ENCODE peak calls at places on chromosomes 1 and 21, in seven cellular contexts. One of them, this sample, is unnamed.

GRCh38 chr1:34924759-34925555 is 4.5 kb downstream of the DLGAP3 start:
- DNase-seq in NCI-H2081: no peak
- DNase-seq in dorsolateral prefrontal cortex: no peak
- DNase-seq in body of pancreas: peak; percentile 56
- DNase-seq in activated CD8-positive, alpha-beta memory T cell treated with anti-CD3 and anti-CD28 coated beads, Interleukin-2, amount 10 ng/mL, durations not matched to agents 7 days and 5 days: peak; percentile 69
- DNase-seq in MM.1S: peak; percentile 59
- DNase-seq in SHP77: no peak
- DNase-seq in this sample: peak; percentile 59

GRCh38 chr1:248837045-248837793 is 805 bp upstream of the ZNF672 start:
- DNase-seq in MM.1S: no peak
- DNase-seq in NCI-H2081: peak; percentile 52
- DNase-seq in dorsolateral prefrontal cortex: no peak
- DNase-seq in SHP77: peak; percentile 18
- DNase-seq in body of pancreas: peak; percentile 46
- DNase-seq in activated CD8-positive, alpha-beta memory T cell treated with anti-CD3 and anti-CD28 coated beads, Interleukin-2, amount 10 ng/mL, durations not matched to agents 7 days and 5 days: no peak
- DNase-seq in this sample: no peak

GRCh38 chr1:199859525-199859924 is 168.0 kb upstream of the NR5A2 start:
- DNase-seq in dorsolateral prefrontal cortex: no peak
- DNase-seq in MM.1S: no peak
- DNase-seq in activated CD8-positive, alpha-beta memory T cell treated with anti-CD3 and anti-CD28 coated beads, Interleukin-2, amount 10 ng/mL, durations not matched to agents 7 days and 5 days: no peak
- DNase-seq in body of pancreas: no peak
- DNase-seq in SHP77: no peak
- DNase-seq in NCI-H2081: no peak
- DNase-seq in this sample: no peak

GRCh38 chr1:44347280-44347679 is 7.8 kb downstream of the ERI3 start:
- DNase-seq in NCI-H2081: no peak
- DNase-seq in dorsolateral prefrontal cortex: no peak
- DNase-seq in body of pancreas: no peak
- DNase-seq in MM.1S: no peak
- DNase-seq in SHP77: no peak
- DNase-seq in activated CD8-positive, alpha-beta memory T cell treated with anti-CD3 and anti-CD28 coated beads, Interleukin-2, amount 10 ng/mL, durations not matched to agents 7 days and 5 days: no peak
- DNase-seq in this sample: no peak

GRCh38 chr1:42157667-42158066 is 4.5 kb downstream of the GUCA2B start:
- DNase-seq in MM.1S: no peak
- DNase-seq in dorsolateral prefrontal cortex: no peak
- DNase-seq in activated CD8-positive, alpha-beta memory T cell treated with anti-CD3 and anti-CD28 coated beads, Interleukin-2, amount 10 ng/mL, durations not matched to agents 7 days and 5 days: no peak
- DNase-seq in NCI-H2081: no peak
- DNase-seq in body of pancreas: no peak
- DNase-seq in SHP77: peak; percentile 81
- DNase-seq in this sample: no peak

GRCh38 chr1:227928811-227929375 is 18.8 kb downstream of the WNT9A start:
- DNase-seq in MM.1S: no peak
- DNase-seq in activated CD8-positive, alpha-beta memory T cell treated with anti-CD3 and anti-CD28 coated beads, Interleukin-2, amount 10 ng/mL, durations not matched to agents 7 days and 5 days: no peak
- DNase-seq in NCI-H2081: no peak
- DNase-seq in dorsolateral prefrontal cortex: no peak
- DNase-seq in SHP77: no peak
- DNase-seq in body of pancreas: no peak
- DNase-seq in this sample: no peak

GRCh38 chr1:243982451-243983018 is 68.5 kb upstream of the ZBTB18 start:
- DNase-seq in SHP77: no peak
- DNase-seq in NCI-H2081: no peak
- DNase-seq in dorsolateral prefrontal cortex: no peak
- DNase-seq in activated CD8-positive, alpha-beta memory T cell treated with anti-CD3 and anti-CD28 coated beads, Interleukin-2, amount 10 ng/mL, durations not matched to agents 7 days and 5 days: no peak
- DNase-seq in body of pancreas: no peak
- DNase-seq in MM.1S: no peak
- DNase-seq in this sample: no peak

GRCh38 chr1:205947024-205947423 is 3.8 kb upstream of the SLC26A9 start:
- DNase-seq in NCI-H2081: no peak
- DNase-seq in body of pancreas: peak; percentile 47
- DNase-seq in dorsolateral prefrontal cortex: no peak
- DNase-seq in SHP77: no peak
- DNase-seq in activated CD8-positive, alpha-beta memory T cell treated with anti-CD3 and anti-CD28 coated beads, Interleukin-2, amount 10 ng/mL, durations not matched to agents 7 days and 5 days: no peak
- DNase-seq in MM.1S: no peak
- DNase-seq in this sample: no peak

GRCh38 chr1:23722652-23723051 is 20.6 kb upstream of the ELOA start:
- DNase-seq in MM.1S: no peak
- DNase-seq in NCI-H2081: no peak
- DNase-seq in dorsolateral prefrontal cortex: no peak
- DNase-seq in activated CD8-positive, alpha-beta memory T cell treated with anti-CD3 and anti-CD28 coated beads, Interleukin-2, amount 10 ng/mL, durations not matched to agents 7 days and 5 days: no peak
- DNase-seq in SHP77: no peak
- DNase-seq in body of pancreas: no peak
- DNase-seq in this sample: no peak

GRCh38 chr1:19798486-19799232 is 1.1 kb downstream of the TMCO4 start:
- DNase-seq in NCI-H2081: no peak
- DNase-seq in body of pancreas: peak; percentile 19
- DNase-seq in SHP77: no peak
- DNase-seq in MM.1S: no peak
- DNase-seq in activated CD8-positive, alpha-beta memory T cell treated with anti-CD3 and anti-CD28 coated beads, Interleukin-2, amount 10 ng/mL, durations not matched to agents 7 days and 5 days: no peak
- DNase-seq in dorsolateral prefrontal cortex: no peak
- DNase-seq in this sample: no peak

GRCh38 chr21:22791986-22792560 is 1793.9 kb downstream of the NCAM2 start:
- DNase-seq in body of pancreas: peak; percentile 26
- DNase-seq in NCI-H2081: peak; percentile 49
- DNase-seq in activated CD8-positive, alpha-beta memory T cell treated with anti-CD3 and anti-CD28 coated beads, Interleukin-2, amount 10 ng/mL, durations not matched to agents 7 days and 5 days: no peak
- DNase-seq in SHP77: peak; percentile 39
- DNase-seq in MM.1S: peak; percentile 49
- DNase-seq in dorsolateral prefrontal cortex: peak; percentile 57
- DNase-seq in this sample: no peak

GRCh38 chr1:19734472-19734999 is 65.2 kb downstream of the TMCO4 start:
- DNase-seq in NCI-H2081: no peak
- DNase-seq in dorsolateral prefrontal cortex: peak; percentile 36
- DNase-seq in body of pancreas: peak; percentile 23
- DNase-seq in SHP77: no peak
- DNase-seq in MM.1S: no peak
- DNase-seq in activated CD8-positive, alpha-beta memory T cell treated with anti-CD3 and anti-CD28 coated beads, Interleukin-2, amount 10 ng/mL, durations not matched to agents 7 days and 5 days: no peak
- DNase-seq in this sample: no peak

GRCh38 chr1:202680586-202681352 is 29.5 kb downstream of the SYT2 start:
- DNase-seq in NCI-H2081: no peak
- DNase-seq in SHP77: no peak
- DNase-seq in dorsolateral prefrontal cortex: no peak
- DNase-seq in body of pancreas: no peak
- DNase-seq in MM.1S: no peak
- DNase-seq in activated CD8-positive, alpha-beta memory T cell treated with anti-CD3 and anti-CD28 coated beads, Interleukin-2, amount 10 ng/mL, durations not matched to agents 7 days and 5 days: no peak
- DNase-seq in this sample: no peak

GRCh38 chr1:209619696-209620483 is 32.3 kb downstream of the LAMB3 start:
- DNase-seq in SHP77: no peak
- DNase-seq in activated CD8-positive, alpha-beta memory T cell treated with anti-CD3 and anti-CD28 coated beads, Interleukin-2, amount 10 ng/mL, durations not matched to agents 7 days and 5 days: no peak
- DNase-seq in body of pancreas: no peak
- DNase-seq in MM.1S: no peak
- DNase-seq in dorsolateral prefrontal cortex: no peak
- DNase-seq in NCI-H2081: peak; percentile 73
- DNase-seq in this sample: no peak

GRCh38 chr1:112708002-112708448 is 1.1 kb upstream of the RHOC start:
- DNase-seq in NCI-H2081: no peak
- DNase-seq in activated CD8-positive, alpha-beta memory T cell treated with anti-CD3 and anti-CD28 coated beads, Interleukin-2, amount 10 ng/mL, durations not matched to agents 7 days and 5 days: no peak
- DNase-seq in dorsolateral prefrontal cortex: no peak
- DNase-seq in SHP77: no peak
- DNase-seq in body of pancreas: no peak
- DNase-seq in MM.1S: no peak
- DNase-seq in this sample: no peak

GRCh38 chr1:220884981-220885918 is 6.0 kb downstream of the HLX start:
- DNase-seq in body of pancreas: no peak
- DNase-seq in activated CD8-positive, alpha-beta memory T cell treated with anti-CD3 and anti-CD28 coated beads, Interleukin-2, amount 10 ng/mL, durations not matched to agents 7 days and 5 days: no peak
- DNase-seq in SHP77: no peak
- DNase-seq in dorsolateral prefrontal cortex: no peak
- DNase-seq in MM.1S: no peak
- DNase-seq in NCI-H2081: no peak
- DNase-seq in this sample: no peak

GRCh38 chr1:156750932-156751723 is at the start of gene HDGF:
- DNase-seq in SHP77: peak; percentile 44
- DNase-seq in MM.1S: peak; percentile 52
- DNase-seq in activated CD8-positive, alpha-beta memory T cell treated with anti-CD3 and anti-CD28 coated beads, Interleukin-2, amount 10 ng/mL, durations not matched to agents 7 days and 5 days: peak; percentile 62
- DNase-seq in body of pancreas: peak; percentile 68
- DNase-seq in NCI-H2081: peak; percentile 57
- DNase-seq in dorsolateral prefrontal cortex: peak; percentile 33
- DNase-seq in this sample: peak; percentile 45

GRCh38 chr1:175830500-175830899 is 87.1 kb upstream of the TNR start:
- DNase-seq in NCI-H2081: no peak
- DNase-seq in dorsolateral prefrontal cortex: no peak
- DNase-seq in body of pancreas: no peak
- DNase-seq in MM.1S: no peak
- DNase-seq in SHP77: no peak
- DNase-seq in activated CD8-positive, alpha-beta memory T cell treated with anti-CD3 and anti-CD28 coated beads, Interleukin-2, amount 10 ng/mL, durations not matched to agents 7 days and 5 days: no peak
- DNase-seq in this sample: no peak

GRCh38 chr1:24768873-24769605 is 23.8 kb downstream of the CLIC4 start:
- DNase-seq in activated CD8-positive, alpha-beta memory T cell treated with anti-CD3 and anti-CD28 coated beads, Interleukin-2, amount 10 ng/mL, durations not matched to agents 7 days and 5 days: no peak
- DNase-seq in SHP77: no peak
- DNase-seq in NCI-H2081: no peak
- DNase-seq in dorsolateral prefrontal cortex: no peak
- DNase-seq in MM.1S: no peak
- DNase-seq in body of pancreas: no peak
- DNase-seq in this sample: no peak

GRCh38 chr1:156464335-156464734 is 36.2 kb downstream of the MEF2D start:
- DNase-seq in activated CD8-positive, alpha-beta memory T cell treated with anti-CD3 and anti-CD28 coated beads, Interleukin-2, amount 10 ng/mL, durations not matched to agents 7 days and 5 days: no peak
- DNase-seq in SHP77: no peak
- DNase-seq in dorsolateral prefrontal cortex: no peak
- DNase-seq in NCI-H2081: no peak
- DNase-seq in MM.1S: no peak
- DNase-seq in body of pancreas: no peak
- DNase-seq in this sample: no peak

GRCh38 chr1:111585461-111586100 is 34.0 kb upstream of the RAP1A start:
- DNase-seq in dorsolateral prefrontal cortex: no peak
- DNase-seq in activated CD8-positive, alpha-beta memory T cell treated with anti-CD3 and anti-CD28 coated beads, Interleukin-2, amount 10 ng/mL, durations not matched to agents 7 days and 5 days: no peak
- DNase-seq in NCI-H2081: no peak
- DNase-seq in SHP77: no peak
- DNase-seq in MM.1S: no peak
- DNase-seq in body of pancreas: no peak
- DNase-seq in this sample: no peak

GRCh38 chr1:71593523-71593922 is 512.7 kb upstream of the ZRANB2 start:
- DNase-seq in MM.1S: peak; percentile 30
- DNase-seq in body of pancreas: no peak
- DNase-seq in dorsolateral prefrontal cortex: no peak
- DNase-seq in NCI-H2081: peak; percentile 29
- DNase-seq in activated CD8-positive, alpha-beta memory T cell treated with anti-CD3 and anti-CD28 coated beads, Interleukin-2, amount 10 ng/mL, durations not matched to agents 7 days and 5 days: no peak
- DNase-seq in SHP77: peak; percentile 3
- DNase-seq in this sample: no peak

GRCh38 chr1:229297746-229298145 is 26.8 kb downstream of the RAB4A start:
- DNase-seq in MM.1S: no peak
- DNase-seq in SHP77: no peak
- DNase-seq in dorsolateral prefrontal cortex: no peak
- DNase-seq in body of pancreas: no peak
- DNase-seq in NCI-H2081: no peak
- DNase-seq in activated CD8-positive, alpha-beta memory T cell treated with anti-CD3 and anti-CD28 coated beads, Interleukin-2, amount 10 ng/mL, durations not matched to agents 7 days and 5 days: no peak
- DNase-seq in this sample: no peak

GRCh38 chr1:16009678-16010077 is 5.6 kb downstream of the SRARP start:
- DNase-seq in SHP77: no peak
- DNase-seq in MM.1S: no peak
- DNase-seq in dorsolateral prefrontal cortex: no peak
- DNase-seq in activated CD8-positive, alpha-beta memory T cell treated with anti-CD3 and anti-CD28 coated beads, Interleukin-2, amount 10 ng/mL, durations not matched to agents 7 days and 5 days: no peak
- DNase-seq in body of pancreas: no peak
- DNase-seq in NCI-H2081: no peak
- DNase-seq in this sample: no peak

GRCh38 chr21:35982717-35983116 is 77.6 kb downstream of the SETD4 start:
- DNase-seq in MM.1S: no peak
- DNase-seq in dorsolateral prefrontal cortex: no peak
- DNase-seq in body of pancreas: no peak
- DNase-seq in SHP77: no peak
- DNase-seq in NCI-H2081: no peak
- DNase-seq in activated CD8-positive, alpha-beta memory T cell treated with anti-CD3 and anti-CD28 coated beads, Interleukin-2, amount 10 ng/mL, durations not matched to agents 7 days and 5 days: no peak
- DNase-seq in this sample: no peak

GRCh38 chr1:179516976-179517705 is 58.6 kb downstream of the NPHS2 start:
- DNase-seq in SHP77: no peak
- DNase-seq in MM.1S: no peak
- DNase-seq in activated CD8-positive, alpha-beta memory T cell treated with anti-CD3 and anti-CD28 coated beads, Interleukin-2, amount 10 ng/mL, durations not matched to agents 7 days and 5 days: no peak
- DNase-seq in dorsolateral prefrontal cortex: no peak
- DNase-seq in body of pancreas: no peak
- DNase-seq in NCI-H2081: no peak
- DNase-seq in this sample: no peak

GRCh38 chr1:192707978-192708547 is 72.1 kb downstream of the RGS13 start:
- DNase-seq in MM.1S: no peak
- DNase-seq in NCI-H2081: no peak
- DNase-seq in dorsolateral prefrontal cortex: no peak
- DNase-seq in SHP77: no peak
- DNase-seq in activated CD8-positive, alpha-beta memory T cell treated with anti-CD3 and anti-CD28 coated beads, Interleukin-2, amount 10 ng/mL, durations not matched to agents 7 days and 5 days: no peak
- DNase-seq in body of pancreas: no peak
- DNase-seq in this sample: no peak

GRCh38 chr1:188170446-188170845 is 1341.7 kb downstream of the PLA2G4A start:
- DNase-seq in MM.1S: no peak
- DNase-seq in SHP77: peak; percentile 40
- DNase-seq in body of pancreas: no peak
- DNase-seq in dorsolateral prefrontal cortex: no peak
- DNase-seq in NCI-H2081: peak; percentile 99
- DNase-seq in activated CD8-positive, alpha-beta memory T cell treated with anti-CD3 and anti-CD28 coated beads, Interleukin-2, amount 10 ng/mL, durations not matched to agents 7 days and 5 days: no peak
- DNase-seq in this sample: no peak

GRCh38 chr1:65494671-65495070 is 74.2 kb downstream of the LEPR start:
- DNase-seq in MM.1S: no peak
- DNase-seq in activated CD8-positive, alpha-beta memory T cell treated with anti-CD3 and anti-CD28 coated beads, Interleukin-2, amount 10 ng/mL, durations not matched to agents 7 days and 5 days: no peak
- DNase-seq in body of pancreas: no peak
- DNase-seq in dorsolateral prefrontal cortex: no peak
- DNase-seq in NCI-H2081: no peak
- DNase-seq in SHP77: no peak
- DNase-seq in this sample: no peak

GRCh38 chr1:85091647-85092295 is 43.5 kb upstream of the MCOLN3 start:
- DNase-seq in activated CD8-positive, alpha-beta memory T cell treated with anti-CD3 and anti-CD28 coated beads, Interleukin-2, amount 10 ng/mL, durations not matched to agents 7 days and 5 days: no peak
- DNase-seq in MM.1S: no peak
- DNase-seq in SHP77: no peak
- DNase-seq in NCI-H2081: no peak
- DNase-seq in body of pancreas: no peak
- DNase-seq in dorsolateral prefrontal cortex: no peak
- DNase-seq in this sample: no peak

GRCh38 chr1:212754193-212754592 is 37.4 kb downstream of the NSL1 start:
- DNase-seq in NCI-H2081: no peak
- DNase-seq in activated CD8-positive, alpha-beta memory T cell treated with anti-CD3 and anti-CD28 coated beads, Interleukin-2, amount 10 ng/mL, durations not matched to agents 7 days and 5 days: no peak
- DNase-seq in body of pancreas: no peak
- DNase-seq in MM.1S: peak; percentile 85
- DNase-seq in SHP77: no peak
- DNase-seq in dorsolateral prefrontal cortex: no peak
- DNase-seq in this sample: no peak

GRCh38 chr1:31791131-31791858 is 24.5 kb downstream of the SPOCD1 start:
- DNase-seq in SHP77: no peak
- DNase-seq in MM.1S: no peak
- DNase-seq in NCI-H2081: no peak
- DNase-seq in body of pancreas: peak; percentile 3
- DNase-seq in activated CD8-positive, alpha-beta memory T cell treated with anti-CD3 and anti-CD28 coated beads, Interleukin-2, amount 10 ng/mL, durations not matched to agents 7 days and 5 days: no peak
- DNase-seq in dorsolateral prefrontal cortex: no peak
- DNase-seq in this sample: no peak

GRCh38 chr21:46187814-46188213 is 3.6 kb upstream of the SPATC1L start:
- DNase-seq in SHP77: no peak
- DNase-seq in MM.1S: no peak
- DNase-seq in body of pancreas: no peak
- DNase-seq in NCI-H2081: no peak
- DNase-seq in activated CD8-positive, alpha-beta memory T cell treated with anti-CD3 and anti-CD28 coated beads, Interleukin-2, amount 10 ng/mL, durations not matched to agents 7 days and 5 days: no peak
- DNase-seq in dorsolateral prefrontal cortex: no peak
- DNase-seq in this sample: no peak

GRCh38 chr1:201128476-201128875 is 1.5 kb upstream of the ASCL5 start:
- DNase-seq in dorsolateral prefrontal cortex: no peak
- DNase-seq in activated CD8-positive, alpha-beta memory T cell treated with anti-CD3 and anti-CD28 coated beads, Interleukin-2, amount 10 ng/mL, durations not matched to agents 7 days and 5 days: no peak
- DNase-seq in SHP77: no peak
- DNase-seq in MM.1S: peak; percentile 78
- DNase-seq in body of pancreas: no peak
- DNase-seq in NCI-H2081: no peak
- DNase-seq in this sample: no peak

GRCh38 chr21:45457832-45458172 is 52.8 kb downstream of the COL18A1 start:
- DNase-seq in NCI-H2081: no peak
- DNase-seq in activated CD8-positive, alpha-beta memory T cell treated with anti-CD3 and anti-CD28 coated beads, Interleukin-2, amount 10 ng/mL, durations not matched to agents 7 days and 5 days: no peak
- DNase-seq in SHP77: no peak
- DNase-seq in body of pancreas: no peak
- DNase-seq in MM.1S: no peak
- DNase-seq in dorsolateral prefrontal cortex: no peak
- DNase-seq in this sample: no peak

GRCh38 chr1:174068000-174068399 is 45.8 kb upstream of the RC3H1 start:
- DNase-seq in body of pancreas: no peak
- DNase-seq in activated CD8-positive, alpha-beta memory T cell treated with anti-CD3 and anti-CD28 coated beads, Interleukin-2, amount 10 ng/mL, durations not matched to agents 7 days and 5 days: no peak
- DNase-seq in dorsolateral prefrontal cortex: no peak
- DNase-seq in SHP77: no peak
- DNase-seq in NCI-H2081: no peak
- DNase-seq in MM.1S: peak; percentile 65
- DNase-seq in this sample: no peak

GRCh38 chr21:14308234-14308633 is 74.7 kb downstream of the HSPA13 start:
- DNase-seq in activated CD8-positive, alpha-beta memory T cell treated with anti-CD3 and anti-CD28 coated beads, Interleukin-2, amount 10 ng/mL, durations not matched to agents 7 days and 5 days: no peak
- DNase-seq in NCI-H2081: no peak
- DNase-seq in body of pancreas: no peak
- DNase-seq in dorsolateral prefrontal cortex: no peak
- DNase-seq in SHP77: no peak
- DNase-seq in MM.1S: no peak
- DNase-seq in this sample: no peak